ENCODE peak calls at places on chromosomes 12 and 14, in ten cellular contexts. G, W, L, F, B, P, S, C, K and M are unnamed samples.

GRCh38 chr14:52068741-52069616 is at the start of gene NID2:
- DNase-seq in G (peak), W (peak), L (peak), F (peak), B (peak), P (peak), S (peak), C (no peak), K (peak), M (peak)

GRCh38 chr14:21965042-21965441 is 291.4 kb upstream of the OR4E1 start:
- DNase-seq in G (no peak), W (no peak), L (no peak), F (no peak), B (no peak), P (no peak), S (no peak), C (no peak), K (no peak), M (no peak)

GRCh38 chr14:103433902-103434563 is 48.8 kb downstream of the MARK3 start:
- DNase-seq in G (no peak), W (no peak), L (no peak), F (no peak), B (no peak), P (no peak), S (no peak), C (no peak), K (no peak), M (no peak)

GRCh38 chr12:123121670-123122069 is 29.2 kb downstream of the PITPNM2 start:
- DNase-seq in G (no peak), W (no peak), L (no peak), F (no peak), B (no peak), P (no peak), S (no peak), C (no peak), K (no peak), M (no peak)

GRCh38 chr12:65800928-65801327 is 23.4 kb upstream of the HMGA2 start:
- DNase-seq in G (no peak), W (no peak), L (no peak), F (no peak), B (no peak), P (peak), S (no peak), C (no peak), K (no peak), M (no peak)

GRCh38 chr12:122793685-122794106 is 19.3 kb downstream of the CCDC62 start:
- DNase-seq in G (no peak), W (no peak), L (no peak), F (peak), B (peak), P (peak), S (no peak), C (peak), K (peak), M (peak)

GRCh38 chr14:89805501-89805900 is 149.0 kb downstream of the EFCAB11 start:
- DNase-seq in G (no peak), W (no peak), L (no peak), F (no peak), B (no peak), P (no peak), S (no peak), C (no peak), K (no peak), M (no peak)

GRCh38 chr12:1859643-1860042 is 39.3 kb downstream of the LRTM2 start:
- DNase-seq in G (no peak), W (no peak), L (no peak), F (no peak), B (no peak), P (peak), S (no peak), C (no peak), K (peak), M (no peak)

GRCh38 chr12:49339464-49339861 is 2.5 kb upstream of the C1QL4 start:
- DNase-seq in G (no peak), W (no peak), L (peak), F (no peak), B (peak), P (no peak), S (no peak), C (no peak), K (no peak), M (no peak)

GRCh38 chr14:72512925-72513324 is 381.0 kb downstream of the DPF3 start:
- DNase-seq in G (no peak), W (no peak), L (no peak), F (no peak), B (no peak), P (no peak), S (no peak), C (no peak), K (peak), M (no peak)

GRCh38 chr12:5441497-5442236 is 9.8 kb downstream of the NTF3 start:
- DNase-seq in G (no peak), W (no peak), L (no peak), F (no peak), B (no peak), P (no peak), S (no peak), C (no peak), K (peak), M (no peak)

GRCh38 chr12:10235761-10236631 is 23.3 kb downstream of the GABARAPL1 start:
- DNase-seq in G (no peak), W (no peak), L (peak), F (peak), B (peak), P (peak), S (no peak), C (peak), K (peak), M (no peak)

GRCh38 chr12:108933950-108934349 is 54.1 kb downstream of the DAO start:
- DNase-seq in G (no peak), W (peak), L (no peak), F (no peak), B (no peak), P (no peak), S (no peak), C (no peak), K (no peak), M (no peak)

GRCh38 chr12:84912191-84913142 is at the start of gene SLC6A15:
- DNase-seq in G (peak), W (peak), L (peak), F (peak), B (peak), P (peak), S (peak), C (peak), K (peak), M (peak)

GRCh38 chr12:108232565-108232964 is 103.5 kb downstream of the WSCD2 start:
- DNase-seq in G (no peak), W (no peak), L (no peak), F (no peak), B (no peak), P (no peak), S (no peak), C (no peak), K (no peak), M (no peak)

GRCh38 chr12:108360487-108360886 is 21.4 kb upstream of the CMKLR1 start:
- DNase-seq in G (no peak), W (no peak), L (no peak), F (no peak), B (no peak), P (peak), S (no peak), C (no peak), K (no peak), M (no peak)

GRCh38 chr12:124919646-124920352 is 5.3 kb upstream of the UBC start:
- DNase-seq in G (no peak), W (no peak), L (no peak), F (no peak), B (peak), P (peak), S (no peak), C (peak), K (no peak), M (no peak)

GRCh38 chr12:11856971-11857370 is 207.5 kb downstream of the ETV6 start:
- DNase-seq in G (no peak), W (no peak), L (no peak), F (no peak), B (no peak), P (no peak), S (no peak), C (no peak), K (no peak), M (no peak)

GRCh38 chr14:32826404-32827082 is 112.1 kb upstream of the NPAS3 start:
- DNase-seq in G (no peak), W (peak), L (no peak), F (peak), B (no peak), P (peak), S (no peak), C (no peak), K (peak), M (no peak)

GRCh38 chr12:12717586-12718381 is 616 bp downstream of the CDKN1B start:
- DNase-seq in G (no peak), W (peak), L (peak), F (no peak), B (peak), P (no peak), S (peak), C (peak), K (no peak), M (peak)

GRCh38 chr12:132474237-132474741 is 15.7 kb upstream of the FBRSL1 start:
- DNase-seq in G (no peak), W (no peak), L (no peak), F (no peak), B (no peak), P (no peak), S (no peak), C (no peak), K (no peak), M (no peak)

GRCh38 chr14:88323520-88324199 is 591 bp upstream of the KCNK10 start:
- DNase-seq in G (no peak), W (peak), L (no peak), F (peak), B (no peak), P (peak), S (peak), C (no peak), K (peak), M (peak)

GRCh38 chr12:101698782-101699347 is 1.4 kb downstream of the CHPT1 start:
- DNase-seq in G (no peak), W (no peak), L (no peak), F (no peak), B (no peak), P (peak), S (no peak), C (no peak), K (peak), M (no peak)

GRCh38 chr12:2291182-2291832 is 238.5 kb downstream of the CACNA1C start:
- DNase-seq in G (no peak), W (no peak), L (peak), F (peak), B (peak), P (peak), S (no peak), C (peak), K (peak), M (peak)

GRCh38 chr12:8078400-8078799 is 3.7 kb upstream of the NECAP1 start:
- DNase-seq in G (peak), W (no peak), L (no peak), F (peak), B (no peak), P (peak), S (no peak), C (peak), K (peak), M (peak)

GRCh38 chr12:89529738-89530137 is 3.9 kb upstream of the POC1B start:
- DNase-seq in G (no peak), W (no peak), L (no peak), F (peak), B (no peak), P (peak), S (no peak), C (peak), K (peak), M (no peak)

GRCh38 chr12:131758016-131758739 is 47.3 kb downstream of the SFSWAP start:
- DNase-seq in G (no peak), W (no peak), L (no peak), F (no peak), B (no peak), P (no peak), S (no peak), C (no peak), K (no peak), M (no peak)

GRCh38 chr12:19191563-19191962 is 62.0 kb downstream of the PLEKHA5 start:
- DNase-seq in G (no peak), W (no peak), L (no peak), F (no peak), B (no peak), P (no peak), S (no peak), C (no peak), K (no peak), M (no peak)

GRCh38 chr14:23067847-23068791 is 10.8 kb upstream of the CDH24 start:
- DNase-seq in G (no peak), W (peak), L (no peak), F (no peak), B (peak), P (no peak), S (no peak), C (no peak), K (peak), M (no peak)

GRCh38 chr12:120879711-120880300 is 24.4 kb downstream of the SPPL3 start:
- DNase-seq in G (no peak), W (no peak), L (no peak), F (no peak), B (no peak), P (no peak), S (no peak), C (no peak), K (no peak), M (no peak)

GRCh38 chr12:129325566-129325965 is 472.3 kb downstream of the GLT1D1 start:
- DNase-seq in G (no peak), W (no peak), L (no peak), F (no peak), B (no peak), P (no peak), S (no peak), C (no peak), K (no peak), M (no peak)

GRCh38 chr14:76551906-76552305 is 176.0 kb downstream of the ESRRB start:
- DNase-seq in G (no peak), W (no peak), L (no peak), F (no peak), B (no peak), P (no peak), S (no peak), C (no peak), K (no peak), M (no peak)

GRCh38 chr12:128073937-128074336 is 193.0 kb upstream of the TMEM132C start:
- DNase-seq in G (no peak), W (no peak), L (no peak), F (no peak), B (no peak), P (no peak), S (no peak), C (no peak), K (no peak), M (no peak)

GRCh38 chr12:128068211-128068610 is 198.8 kb upstream of the TMEM132C start:
- DNase-seq in G (no peak), W (no peak), L (no peak), F (no peak), B (no peak), P (no peak), S (no peak), C (no peak), K (no peak), M (no peak)

GRCh38 chr12:128075332-128075731 is 191.6 kb upstream of the TMEM132C start:
- DNase-seq in G (no peak), W (no peak), L (no peak), F (no peak), B (no peak), P (no peak), S (no peak), C (no peak), K (no peak), M (no peak)

DNA sequence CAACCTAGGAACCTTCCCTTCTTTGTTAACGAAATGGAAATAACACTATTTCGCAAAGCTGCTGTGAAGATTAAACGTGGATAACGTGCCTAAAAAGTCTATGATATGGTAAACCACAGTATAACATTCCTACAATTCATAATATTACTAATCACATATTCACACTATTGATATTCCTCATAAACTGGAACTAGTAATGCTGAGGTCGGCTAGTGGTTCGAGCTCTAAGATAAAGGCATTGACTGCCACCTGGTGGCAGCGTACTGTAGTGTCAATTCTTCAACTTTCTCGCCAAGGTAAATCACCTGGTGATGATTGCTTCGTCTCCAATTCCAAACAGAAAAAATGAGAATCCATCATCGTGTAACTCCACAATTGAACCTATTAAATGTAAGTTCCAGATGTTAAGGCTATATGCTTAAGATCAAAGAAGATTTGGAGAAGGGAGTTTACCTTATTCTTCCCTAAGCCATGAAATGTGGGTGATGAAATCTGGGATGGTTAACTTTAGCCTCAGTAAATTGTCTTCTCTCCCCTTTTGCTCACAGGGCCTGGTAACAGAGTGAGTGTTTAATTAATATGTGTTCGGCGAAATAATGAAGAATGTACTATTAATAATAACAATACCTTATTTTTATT is 197.5 kb upstream of the TMEM132C start:
- DNase-seq in G (no peak), W (no peak), L (peak), F (peak), B (peak), P (peak), S (peak), C (peak), K (peak), M (peak)
- TF ChIP-seq CTCF in G (peak), W (peak), L (peak), F (peak), B (peak), P (peak), S (peak), C (peak), K (peak), M (peak)

DNA sequence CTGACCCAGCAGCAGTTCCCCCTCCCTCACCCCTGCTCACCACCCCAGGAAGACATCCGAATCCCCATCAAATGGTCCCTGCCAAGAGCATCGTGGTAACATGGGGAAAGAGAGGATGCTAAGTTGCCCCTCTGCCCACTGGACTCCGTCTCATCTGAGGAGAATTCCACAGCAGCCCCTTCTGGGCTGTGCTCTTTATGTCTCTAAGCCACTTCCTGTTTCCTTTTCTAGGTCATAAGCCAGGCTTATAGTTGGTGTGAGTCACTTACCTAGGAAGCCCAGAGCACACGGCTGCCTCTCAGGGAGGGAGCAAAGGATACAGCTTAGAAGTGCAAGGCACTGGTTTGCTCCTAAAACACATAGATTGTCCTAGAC is 76.0 kb downstream of the VCPKMT start:
- DNase-seq in G (no peak), W (no peak), L (no peak), F (no peak), B (peak), P (peak), S (no peak), C (peak), K (peak), M (no peak)
- TF ChIP-seq CTCF in G (no peak), W (no peak), L (no peak), F (no peak), B (no peak), P (no peak), S (no peak), C (no peak), K (no peak), M (no peak)

GRCh38 chr14:38623661-38624060 is 367.8 kb upstream of the CLEC14A start:
- DNase-seq in G (no peak), W (no peak), L (no peak), F (no peak), B (no peak), P (peak), S (no peak), C (no peak), K (peak), M (no peak)

GRCh38 chr14:38616959-38617358 is 361.1 kb upstream of the CLEC14A start:
- DNase-seq in G (no peak), W (peak), L (no peak), F (no peak), B (no peak), P (no peak), S (no peak), C (no peak), K (peak), M (no peak)

DNA sequence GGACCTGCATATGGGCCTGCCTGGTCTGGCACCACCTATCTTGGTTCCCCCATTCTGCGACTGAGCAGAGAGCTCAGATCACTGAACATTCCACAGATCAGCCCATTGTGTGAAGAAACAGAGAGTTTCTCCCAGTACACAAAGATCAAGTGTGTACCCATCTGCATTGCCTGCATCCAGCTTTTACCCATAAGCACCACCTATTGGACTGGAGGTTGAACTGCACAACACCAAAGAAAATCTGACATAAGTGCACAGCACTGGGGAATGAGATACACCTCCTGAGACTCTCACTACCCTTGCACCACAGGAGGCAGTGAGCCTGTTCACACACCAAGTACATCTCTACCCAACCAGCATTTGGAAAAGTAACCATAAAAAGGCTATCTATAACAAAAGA is 362.6 kb upstream of the CLEC14A start:
- DNase-seq in G (no peak), W (no peak), L (no peak), F (no peak), B (no peak), P (no peak), S (no peak), C (no peak), K (no peak), M (no peak)
- TF ChIP-seq CTCF in G (no peak), W (no peak), L (no peak), F (no peak), B (no peak), P (peak), S (no peak), C (peak), K (no peak), M (no peak)

GRCh38 chr12:127712561-127712960 is 554.4 kb upstream of the TMEM132C start:
- DNase-seq in G (no peak), W (no peak), L (no peak), F (no peak), B (no peak), P (no peak), S (no peak), C (no peak), K (no peak), M (no peak)

GRCh38 chr12:127716181-127716580 is 550.8 kb upstream of the TMEM132C start:
- DNase-seq in G (no peak), W (no peak), L (no peak), F (no peak), B (no peak), P (no peak), S (no peak), C (no peak), K (no peak), M (no peak)

DNA sequence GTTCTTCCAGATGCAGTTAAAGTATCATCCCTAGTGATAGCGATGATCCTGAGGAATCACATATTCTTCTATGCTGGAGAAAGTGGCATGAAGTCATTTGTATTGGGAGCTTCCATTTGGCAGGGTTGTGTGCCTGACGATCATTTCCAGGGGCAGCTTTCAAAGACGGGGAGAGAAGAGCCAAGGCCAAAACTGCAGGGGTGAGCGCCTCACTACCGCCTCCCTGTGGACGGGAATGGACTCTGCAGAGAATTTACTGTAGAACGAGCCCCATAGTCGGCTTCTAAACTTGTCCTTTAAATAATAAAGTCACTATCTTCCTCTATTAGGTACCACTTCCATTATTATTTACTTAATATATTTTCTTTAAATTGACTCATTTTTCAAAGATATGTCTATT is 555.9 kb upstream of the TMEM132C start:
- DNase-seq in G (no peak), W (no peak), L (no peak), F (no peak), B (no peak), P (no peak), S (no peak), C (no peak), K (no peak), M (no peak)
- TF ChIP-seq CTCF in G (peak), W (no peak), L (no peak), F (no peak), B (no peak), P (peak), S (no peak), C (peak), K (peak), M (no peak)

GRCh38 chr14:38794674-38795073 is 308.4 kb downstream of the SEC23A start:
- DNase-seq in G (no peak), W (no peak), L (no peak), F (no peak), B (no peak), P (no peak), S (no peak), C (no peak), K (no peak), M (no peak)
- TF ChIP-seq CTCF in G (no peak), W (no peak), L (no peak), F (no peak), B (no peak), P (no peak), S (no peak), C (no peak), K (no peak), M (no peak)